ENCODE peak calls at places on chromosome 7, in seven cellular contexts. One of them, this sample, is unnamed.
A peak's percentile ranks its signal among the peaks of the same experiment; 100 is the strongest.

GRCh38 chr7:2621948-2622640 is 9.7 kb upstream of the TTYH3 start:
- DNase-seq in H9: peak; percentile 86
- DNase-seq in IMR-90: no peak
- DNase-seq in H1: peak; percentile 76
- DNase-seq in mesendoderm: peak; percentile 90
- DNase-seq in mesenchymal stem cell: peak; percentile 63
- DNase-seq in neuronal stem cell: no peak
- DNase-seq in this sample: no peak

GRCh38 chr7:106679153-106679931 is 18.4 kb upstream of the CCDC71L start:
- DNase-seq in mesenchymal stem cell: peak; percentile 57
- DNase-seq in H1: no peak
- DNase-seq in neuronal stem cell: no peak
- DNase-seq in IMR-90: peak; percentile 29
- DNase-seq in H9: no peak
- DNase-seq in mesendoderm: peak; percentile 69
- DNase-seq in this sample: peak; percentile 74

GRCh38 chr7:127089146-127089545 is 163.6 kb downstream of the GRM8 start:
- DNase-seq in neuronal stem cell: no peak
- DNase-seq in mesendoderm: no peak
- DNase-seq in H1: no peak
- DNase-seq in H9: no peak
- DNase-seq in mesenchymal stem cell: no peak
- DNase-seq in IMR-90: no peak
- DNase-seq in this sample: no peak

GRCh38 chr7:95950698-95951097 is 178.3 kb downstream of the DYNC1I1 start:
- DNase-seq in H1: no peak
- DNase-seq in IMR-90: no peak
- DNase-seq in neuronal stem cell: no peak
- DNase-seq in H9: no peak
- DNase-seq in mesendoderm: no peak
- DNase-seq in mesenchymal stem cell: no peak
- DNase-seq in this sample: peak; percentile 37

GRCh38 chr7:137984181-137985041 is 17.5 kb downstream of the CREB3L2 start:
- DNase-seq in neuronal stem cell: no peak
- DNase-seq in H1: no peak
- DNase-seq in IMR-90: no peak
- DNase-seq in mesenchymal stem cell: no peak
- DNase-seq in H9: no peak
- DNase-seq in mesendoderm: no peak
- DNase-seq in this sample: peak; percentile 93

GRCh38 chr7:130189281-130189782 is 15.9 kb downstream of the TMEM209 start:
- DNase-seq in IMR-90: peak; percentile 69
- DNase-seq in mesendoderm: no peak
- DNase-seq in H1: no peak
- DNase-seq in H9: no peak
- DNase-seq in neuronal stem cell: no peak
- DNase-seq in mesenchymal stem cell: peak; percentile 34
- DNase-seq in this sample: peak; percentile 81

GRCh38 chr7:151485006-151485732 is 34.5 kb downstream of the RHEB start:
- DNase-seq in H1: no peak
- DNase-seq in neuronal stem cell: no peak
- DNase-seq in H9: no peak
- DNase-seq in IMR-90: peak; percentile 88
- DNase-seq in mesendoderm: no peak
- DNase-seq in mesenchymal stem cell: peak; percentile 71
- DNase-seq in this sample: no peak

GRCh38 chr7:50358306-50358705 is 53.8 kb downstream of the IKZF1 start:
- DNase-seq in neuronal stem cell: no peak
- DNase-seq in H1: no peak
- DNase-seq in mesenchymal stem cell: no peak
- DNase-seq in mesendoderm: no peak
- DNase-seq in H9: no peak
- DNase-seq in IMR-90: no peak
- DNase-seq in this sample: no peak

GRCh38 chr7:73899731-73900142 is 38.8 kb downstream of the TMEM270 start:
- DNase-seq in IMR-90: peak; percentile 77
- DNase-seq in neuronal stem cell: no peak
- DNase-seq in mesendoderm: no peak
- DNase-seq in H9: no peak
- DNase-seq in mesenchymal stem cell: no peak
- DNase-seq in H1: no peak
- DNase-seq in this sample: peak; percentile 89

GRCh38 chr7:91398341-91398740 is 134.1 kb downstream of the FZD1 start:
- DNase-seq in mesendoderm: peak; percentile 71
- DNase-seq in mesenchymal stem cell: no peak
- DNase-seq in neuronal stem cell: no peak
- DNase-seq in IMR-90: no peak
- DNase-seq in H1: no peak
- DNase-seq in H9: no peak
- DNase-seq in this sample: no peak

GRCh38 chr7:2104716-2105115 is 128.0 kb downstream of the MAD1L1 start:
- DNase-seq in neuronal stem cell: no peak
- DNase-seq in H9: no peak
- DNase-seq in IMR-90: no peak
- DNase-seq in H1: no peak
- DNase-seq in mesenchymal stem cell: peak; percentile 39
- DNase-seq in mesendoderm: no peak
- DNase-seq in this sample: no peak

GRCh38 chr7:67644149-67644548 is 647.5 kb downstream of the TYW1 start:
- DNase-seq in IMR-90: no peak
- DNase-seq in mesenchymal stem cell: no peak
- DNase-seq in H1: no peak
- DNase-seq in mesendoderm: no peak
- DNase-seq in H9: no peak
- DNase-seq in neuronal stem cell: no peak
- DNase-seq in this sample: no peak

GRCh38 chr7:23530355-23530754 is 1.4 kb downstream of the TRA2A start:
- DNase-seq in H9: no peak
- DNase-seq in mesenchymal stem cell: peak; percentile 66
- DNase-seq in H1: no peak
- DNase-seq in neuronal stem cell: no peak
- DNase-seq in mesendoderm: peak; percentile 83
- DNase-seq in IMR-90: peak; percentile 31
- DNase-seq in this sample: peak; percentile 16

GRCh38 chr7:116828281-116828680 is 34.1 kb upstream of the CAPZA2 start:
- DNase-seq in H1: no peak
- DNase-seq in IMR-90: no peak
- DNase-seq in mesendoderm: peak; percentile 43
- DNase-seq in H9: peak; percentile 43
- DNase-seq in neuronal stem cell: no peak
- DNase-seq in mesenchymal stem cell: no peak
- DNase-seq in this sample: no peak

GRCh38 chr7:26930201-26930600 is 65.8 kb upstream of the SKAP2 start:
- DNase-seq in mesendoderm: no peak
- DNase-seq in IMR-90: no peak
- DNase-seq in neuronal stem cell: no peak
- DNase-seq in mesenchymal stem cell: no peak
- DNase-seq in H9: no peak
- DNase-seq in H1: no peak
- DNase-seq in this sample: peak; percentile 64

GRCh38 chr7:158776474-158776873 is 52.8 kb downstream of the ESYT2 start:
- DNase-seq in H9: no peak
- DNase-seq in mesenchymal stem cell: no peak
- DNase-seq in mesendoderm: no peak
- DNase-seq in neuronal stem cell: no peak
- DNase-seq in IMR-90: no peak
- DNase-seq in H1: peak; percentile 7
- DNase-seq in this sample: no peak

GRCh38 chr7:33418251-33418701 is 288.9 kb downstream of the BBS9 start:
- DNase-seq in mesendoderm: peak; percentile 85
- DNase-seq in H9: peak; percentile 60
- DNase-seq in neuronal stem cell: peak; percentile 36
- DNase-seq in mesenchymal stem cell: peak; percentile 83
- DNase-seq in H1: no peak
- DNase-seq in IMR-90: peak; percentile 60
- DNase-seq in this sample: no peak

GRCh38 chr7:142790565-142790964 is 19.8 kb downstream of the PRSS2 start:
- DNase-seq in IMR-90: no peak
- DNase-seq in H1: no peak
- DNase-seq in mesendoderm: no peak
- DNase-seq in H9: no peak
- DNase-seq in mesenchymal stem cell: no peak
- DNase-seq in neuronal stem cell: no peak
- DNase-seq in this sample: no peak

DNA sequence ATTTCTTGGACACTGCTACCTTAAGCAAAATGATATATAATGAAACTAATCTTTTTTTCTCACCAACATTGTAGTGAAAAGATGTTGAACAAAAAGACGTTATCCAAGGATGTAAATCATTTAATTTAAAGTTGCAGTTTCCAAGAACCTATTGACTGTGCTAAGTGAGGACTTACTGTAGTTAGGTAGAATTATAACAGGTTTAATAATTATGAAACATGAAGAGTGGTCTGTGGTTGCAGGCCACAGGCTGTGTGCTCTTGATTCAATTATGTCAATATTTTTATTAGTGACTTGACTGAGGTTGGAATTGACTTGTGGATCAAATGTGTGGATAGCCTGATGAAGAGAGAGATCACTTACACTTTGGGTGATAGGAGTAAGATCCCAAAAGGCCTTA is 478.1 kb downstream of the AUTS2 start:
- DNase-seq in IMR-90: no peak
- DNase-seq in neuronal stem cell: no peak
- DNase-seq in mesendoderm: no peak
- DNase-seq in H9: no peak
- DNase-seq in H1: no peak
- DNase-seq in mesenchymal stem cell: no peak
- DNase-seq in this sample: no peak
- H3K9ac ChIP-seq in IMR-90: no peak overlapping the region
- H3K9ac ChIP-seq in neuronal stem cell: no peak overlapping the region
- H3K9ac ChIP-seq in mesendoderm: no peak overlapping the region
- H3K9ac ChIP-seq in H9: no peak overlapping the region
- H3K9ac ChIP-seq in H1: no peak overlapping the region
- H3K9ac ChIP-seq in mesenchymal stem cell: no peak overlapping the region
- H3K9ac ChIP-seq in this sample: no peak overlapping the region

GRCh38 chr7:15407910-15408309 is 153.9 kb downstream of the AGMO start:
- DNase-seq in mesenchymal stem cell: no peak
- DNase-seq in IMR-90: no peak
- DNase-seq in H1: no peak
- DNase-seq in neuronal stem cell: no peak
- DNase-seq in H9: no peak
- DNase-seq in mesendoderm: no peak
- DNase-seq in this sample: no peak
- H3K23ac ChIP-seq in mesenchymal stem cell: no peak overlapping the region
- H3K23ac ChIP-seq in IMR-90: no peak overlapping the region
- H3K23ac ChIP-seq in H1: no peak overlapping the region
- H3K23ac ChIP-seq in neuronal stem cell: no peak overlapping the region
- H3K23ac ChIP-seq in H9: no peak overlapping the region
- H3K23ac ChIP-seq in mesendoderm: no peak overlapping the region
- H3K23ac ChIP-seq in this sample: no peak overlapping the region

DNA sequence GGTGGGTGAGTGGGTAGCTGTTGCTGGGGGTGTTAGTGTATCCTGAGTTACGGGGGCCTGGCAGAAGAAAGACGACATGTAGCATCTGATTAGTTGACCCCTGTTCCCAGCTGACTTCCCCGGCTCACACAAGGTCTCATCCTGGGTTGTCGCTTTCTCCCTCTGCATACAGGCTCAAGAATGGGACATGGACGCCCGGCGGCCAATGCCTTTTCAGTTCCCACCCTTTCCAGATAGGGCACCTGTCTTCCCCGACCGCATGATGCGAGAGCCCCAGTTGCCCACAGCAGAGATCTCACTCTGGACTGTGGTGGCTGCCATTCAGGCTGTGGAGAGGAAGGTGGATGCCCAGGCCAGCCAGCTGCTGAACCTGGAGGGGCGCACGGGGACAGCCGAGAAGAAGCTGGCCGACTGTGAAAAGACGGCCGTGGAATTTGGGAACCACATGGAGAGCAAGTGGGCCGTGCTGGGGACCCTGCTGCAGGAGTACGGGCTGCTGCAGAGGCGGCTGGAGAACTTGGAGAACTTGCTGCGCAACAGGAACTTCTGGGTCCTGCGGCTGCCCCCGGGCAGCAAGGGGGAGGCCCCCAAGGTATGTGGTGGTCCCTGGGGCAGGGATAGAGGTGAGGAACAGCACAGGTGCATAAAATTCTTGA is 2.9 kb downstream of the ZNF282 start:
- DNase-seq in IMR-90: no peak
- DNase-seq in neuronal stem cell: no peak
- DNase-seq in mesendoderm: no peak
- DNase-seq in H9: no peak
- DNase-seq in mesenchymal stem cell: no peak
- DNase-seq in H1: no peak
- DNase-seq in this sample: no peak
- H3K9ac ChIP-seq in IMR-90: no peak overlapping the region
- H3K9ac ChIP-seq in neuronal stem cell: no peak overlapping the region
- H3K9ac ChIP-seq in mesendoderm: no peak overlapping the region
- H3K9ac ChIP-seq in H9: no peak overlapping the region
- H3K9ac ChIP-seq in mesenchymal stem cell: no peak overlapping the region
- H3K9ac ChIP-seq in H1: no peak overlapping the region
- H3K9ac ChIP-seq in this sample: no peak overlapping the region

GRCh38 chr7:100627238-100627549 is 14.2 kb downstream of the TFR2 start:
- DNase-seq in mesenchymal stem cell: no peak
- DNase-seq in neuronal stem cell: no peak
- DNase-seq in H1: peak; percentile 58
- DNase-seq in H9: no peak
- DNase-seq in mesendoderm: no peak
- DNase-seq in IMR-90: no peak
- DNase-seq in this sample: no peak

GRCh38 chr7:100623951-100624824 is 11.8 kb downstream of the MOSPD3 start:
- DNase-seq in mesenchymal stem cell: no peak
- DNase-seq in H1: no peak
- DNase-seq in H9: no peak
- DNase-seq in mesendoderm: no peak
- DNase-seq in IMR-90: no peak
- DNase-seq in neuronal stem cell: no peak
- DNase-seq in this sample: no peak

GRCh38 chr7:100629117-100629711 is 12.1 kb downstream of the TFR2 start:
- DNase-seq in IMR-90: no peak
- DNase-seq in H1: peak; percentile 92
- DNase-seq in neuronal stem cell: no peak
- DNase-seq in mesenchymal stem cell: peak; percentile 39
- DNase-seq in H9: peak; percentile 85
- DNase-seq in mesendoderm: peak; percentile 78
- DNase-seq in this sample: peak; percentile 57

GRCh38 chr7:100626055-100626454 is 13.7 kb downstream of the MOSPD3 start:
- DNase-seq in H1: no peak
- DNase-seq in mesenchymal stem cell: no peak
- DNase-seq in mesendoderm: no peak
- DNase-seq in neuronal stem cell: no peak
- DNase-seq in H9: no peak
- DNase-seq in IMR-90: no peak
- DNase-seq in this sample: no peak

DNA sequence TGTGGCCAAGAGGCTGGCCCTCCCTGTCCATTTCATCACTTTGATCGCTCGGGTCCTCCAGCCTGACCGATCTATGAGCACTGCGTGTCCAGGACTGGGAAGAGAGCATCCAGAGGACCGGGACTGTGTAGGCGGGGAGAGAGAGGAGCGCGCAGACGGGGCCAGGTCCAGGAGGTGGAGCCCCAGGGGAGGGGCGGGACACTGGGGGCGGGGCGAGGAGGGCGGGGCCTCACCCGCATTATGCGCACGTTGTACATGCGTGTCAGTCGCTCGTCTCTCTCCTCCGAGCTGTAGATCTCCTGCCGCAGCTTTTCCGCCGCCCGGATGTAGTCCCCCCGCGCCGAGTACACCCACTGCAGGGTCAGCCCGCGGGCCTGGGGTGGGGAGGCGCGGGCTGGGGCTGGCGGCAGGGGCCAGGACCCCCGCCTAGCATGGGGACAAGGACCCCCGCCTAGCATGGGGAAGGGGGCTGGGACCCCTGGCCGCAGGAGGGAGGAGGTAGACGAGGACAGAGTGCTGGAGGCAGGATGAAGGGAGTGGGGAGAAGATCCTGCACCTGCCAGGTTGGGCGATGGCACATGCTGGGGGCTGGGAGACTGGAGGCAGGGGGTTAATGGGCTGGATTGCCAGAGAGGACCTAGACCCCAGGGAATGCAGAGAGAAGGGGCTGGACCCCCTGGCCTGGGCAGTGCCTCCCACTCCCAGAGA is 14.3 kb downstream of the MOSPD3 start:
- DNase-seq in mesenchymal stem cell: peak; percentile 91
- DNase-seq in H1: peak; percentile 79
- DNase-seq in H9: peak; percentile 94
- DNase-seq in mesendoderm: peak; percentile 81
- DNase-seq in neuronal stem cell: peak; percentile 79
- DNase-seq in IMR-90: peak; percentile 81
- DNase-seq in this sample: peak; percentile 82
- H3K23ac ChIP-seq in mesenchymal stem cell: no peak overlapping the region
- H3K23ac ChIP-seq in H1: no peak overlapping the region
- H3K23ac ChIP-seq in H9: no peak overlapping the region
- H3K23ac ChIP-seq in mesendoderm: no peak overlapping the region
- H3K23ac ChIP-seq in neuronal stem cell: peak overlapping the region; percentile 93
- H3K23ac ChIP-seq in IMR-90: peak overlapping the region; percentile 11
- H3K23ac ChIP-seq in this sample: no peak overlapping the region